ENCODE peak calls at places on chromosomes 6 and 20, in seven cellular contexts. One of them, this sample, is unnamed.

GRCh38 chr6:142071981-142072380 is 60.7 kb upstream of the GJE1 start:
- DNase-seq in mesendoderm: peak; percentile 59
- DNase-seq in trophoblast cell: peak; percentile 5
- DNase-seq in H9: peak; percentile 73
- DNase-seq in neuronal stem cell: no peak
- DNase-seq in IMR-90: no peak
- DNase-seq in H1: no peak
- DNase-seq in this sample: no peak

GRCh38 chr6:34459899-34460593 is 5.8 kb upstream of the PACSIN1 start:
- DNase-seq in mesendoderm: peak; percentile 73
- DNase-seq in trophoblast cell: peak; percentile 30
- DNase-seq in H9: peak; percentile 67
- DNase-seq in neuronal stem cell: no peak
- DNase-seq in IMR-90: peak; percentile 48
- DNase-seq in H1: peak; percentile 59
- DNase-seq in this sample: peak; percentile 40

GRCh38 chr6:151440930-151441329 is 11.0 kb downstream of the RMND1 start:
- DNase-seq in mesendoderm: no peak
- DNase-seq in trophoblast cell: no peak
- DNase-seq in H9: no peak
- DNase-seq in neuronal stem cell: no peak
- DNase-seq in IMR-90: peak; percentile 50
- DNase-seq in H1: no peak
- DNase-seq in this sample: peak; percentile 50

GRCh38 chr6:84685983-84686584 is 78.3 kb downstream of the TBX18 start:
- DNase-seq in mesendoderm: peak; percentile 70
- DNase-seq in trophoblast cell: no peak
- DNase-seq in H9: no peak
- DNase-seq in neuronal stem cell: no peak
- DNase-seq in IMR-90: peak; percentile 16
- DNase-seq in H1: peak; percentile 51
- DNase-seq in this sample: no peak

GRCh38 chr20:32731882-32732266 is 11.4 kb downstream of the COMMD7 start:
- DNase-seq in mesendoderm: no peak
- DNase-seq in trophoblast cell: peak; percentile 44
- DNase-seq in H9: no peak
- DNase-seq in neuronal stem cell: no peak
- DNase-seq in IMR-90: no peak
- DNase-seq in H1: no peak
- DNase-seq in this sample: peak; percentile 66

GRCh38 chr6:137033828-137034227 is 10.9 kb downstream of the IL20RA start:
- DNase-seq in mesendoderm: no peak
- DNase-seq in trophoblast cell: no peak
- DNase-seq in H9: no peak
- DNase-seq in neuronal stem cell: no peak
- DNase-seq in IMR-90: no peak
- DNase-seq in H1: no peak
- DNase-seq in this sample: peak; percentile 86

GRCh38 chr6:11875325-11876109 is 96.9 kb upstream of the ADTRP start:
- DNase-seq in mesendoderm: no peak
- DNase-seq in trophoblast cell: no peak
- DNase-seq in H9: no peak
- DNase-seq in neuronal stem cell: peak; percentile 20
- DNase-seq in IMR-90: no peak
- DNase-seq in H1: no peak
- DNase-seq in this sample: no peak

GRCh38 chr6:79461205-79461604 is 76.0 kb downstream of the LCA5 start:
- DNase-seq in mesendoderm: no peak
- DNase-seq in trophoblast cell: no peak
- DNase-seq in H9: no peak
- DNase-seq in neuronal stem cell: no peak
- DNase-seq in IMR-90: no peak
- DNase-seq in H1: no peak
- DNase-seq in this sample: no peak

GRCh38 chr6:117681321-117681720 is 6.1 kb downstream of the NUS1 start:
- DNase-seq in mesendoderm: no peak
- DNase-seq in trophoblast cell: no peak
- DNase-seq in H9: no peak
- DNase-seq in neuronal stem cell: no peak
- DNase-seq in IMR-90: no peak
- DNase-seq in H1: no peak
- DNase-seq in this sample: no peak

GRCh38 chr6:32133786-32134185 is 3.7 kb upstream of the FKBPL start:
- DNase-seq in mesendoderm: no peak
- DNase-seq in trophoblast cell: no peak
- DNase-seq in H9: no peak
- DNase-seq in neuronal stem cell: no peak
- DNase-seq in IMR-90: peak; percentile 56
- DNase-seq in H1: no peak
- DNase-seq in this sample: no peak

GRCh38 chr6:28401172-28401571 is 1.6 kb upstream of the ZSCAN12 start:
- DNase-seq in mesendoderm: no peak
- DNase-seq in trophoblast cell: no peak
- DNase-seq in H9: no peak
- DNase-seq in neuronal stem cell: no peak
- DNase-seq in IMR-90: peak; percentile 42
- DNase-seq in H1: no peak
- DNase-seq in this sample: no peak

GRCh38 chr20:47278907-47279348 is 77.6 kb downstream of the ZMYND8 start:
- DNase-seq in mesendoderm: no peak
- DNase-seq in trophoblast cell: no peak
- DNase-seq in H9: no peak
- DNase-seq in neuronal stem cell: no peak
- DNase-seq in IMR-90: peak; percentile 26
- DNase-seq in H1: no peak
- DNase-seq in this sample: peak; percentile 77

GRCh38 chr6:82208914-82209313 is 38.6 kb downstream of the IBTK start:
- DNase-seq in mesendoderm: no peak
- DNase-seq in trophoblast cell: no peak
- DNase-seq in H9: no peak
- DNase-seq in neuronal stem cell: no peak
- DNase-seq in IMR-90: no peak
- DNase-seq in H1: no peak
- DNase-seq in this sample: no peak

GRCh38 chr6:36968266-36968977 is 13.9 kb downstream of the PI16 start:
- DNase-seq in mesendoderm: no peak
- DNase-seq in trophoblast cell: no peak
- DNase-seq in H9: no peak
- DNase-seq in neuronal stem cell: no peak
- DNase-seq in IMR-90: no peak
- DNase-seq in H1: no peak
- DNase-seq in this sample: no peak
- H2BK120ac ChIP-seq in mesendoderm: no peak overlapping the region
- H2BK120ac ChIP-seq in trophoblast cell: no peak overlapping the region
- H2BK120ac ChIP-seq in H9: no peak overlapping the region
- H2BK120ac ChIP-seq in neuronal stem cell: no peak overlapping the region
- H2BK120ac ChIP-seq in IMR-90: no peak overlapping the region
- H2BK120ac ChIP-seq in H1: no peak overlapping the region
- H2BK120ac ChIP-seq in this sample: no peak overlapping the region

DNA sequence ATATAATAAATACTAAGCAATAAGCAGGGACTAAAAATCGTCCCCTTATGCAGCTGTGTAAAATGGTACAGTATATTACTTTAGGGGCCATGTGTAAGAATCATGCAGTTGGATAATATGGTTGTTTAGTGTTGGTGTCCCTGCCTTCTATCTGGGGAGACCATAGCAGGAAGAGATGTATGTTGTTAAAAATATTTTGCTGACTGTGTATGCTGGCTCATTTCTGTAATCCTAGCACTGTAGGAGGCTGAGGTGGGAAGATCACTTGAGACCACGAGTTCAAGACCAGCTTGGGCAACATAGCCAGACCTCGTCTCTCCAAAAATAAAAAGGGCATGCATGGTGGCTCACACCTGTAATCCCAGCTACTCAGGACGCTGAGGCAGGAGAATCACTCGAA is 5.6 kb downstream of the PANK2 start:
- DNase-seq in mesendoderm: no peak
- DNase-seq in trophoblast cell: no peak
- DNase-seq in H9: no peak
- DNase-seq in neuronal stem cell: no peak
- DNase-seq in IMR-90: no peak
- DNase-seq in H1: no peak
- DNase-seq in this sample: no peak
- H3K4me1 ChIP-seq in mesendoderm: peaks cover 9% of the 10 kb centered on the region
- H3K4me1 ChIP-seq in trophoblast cell: peaks cover 5% of the 10 kb centered on the region
- H3K4me1 ChIP-seq in H9: peaks cover 4% of the 10 kb centered on the region
- H3K4me1 ChIP-seq in neuronal stem cell: peaks cover 10% of the 10 kb centered on the region
- H3K4me1 ChIP-seq in IMR-90: peaks cover 24% of the 10 kb centered on the region
- H3K4me1 ChIP-seq in H1: no peaks in the 10 kb centered on the region
- H3K4me1 ChIP-seq in this sample: peaks cover 24% of the 10 kb centered on the region

DNA sequence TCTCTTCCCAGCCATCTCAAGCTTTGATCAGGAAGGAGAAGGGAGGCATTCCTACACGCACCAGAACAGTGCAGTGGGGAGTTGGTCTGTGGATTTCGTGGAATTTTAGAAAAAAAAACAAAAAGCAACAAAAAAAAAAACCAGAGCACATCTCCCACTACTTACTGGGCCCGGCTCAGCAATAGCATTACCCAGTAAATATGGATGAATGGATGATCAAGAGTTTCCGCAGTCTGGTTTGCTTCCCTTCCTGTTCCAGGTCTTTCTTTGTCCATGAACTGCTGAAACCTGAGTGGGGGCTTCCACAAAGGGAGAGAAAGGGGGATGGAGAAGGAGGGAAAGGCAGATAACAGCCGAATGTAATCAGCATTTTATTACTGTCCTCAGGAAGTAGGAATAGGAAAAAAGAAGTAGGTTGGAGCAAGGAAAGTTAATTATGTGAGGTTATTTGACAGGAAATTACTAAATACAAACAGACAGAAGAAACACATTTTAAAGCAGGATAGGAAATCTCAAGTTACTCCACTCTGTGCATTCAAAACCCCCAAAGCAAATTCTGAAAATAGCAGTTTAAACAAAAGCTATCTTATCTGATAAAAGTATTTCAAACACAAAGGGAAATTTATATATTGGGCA is 349.0 kb downstream of the PRL start:
- DNase-seq in mesendoderm: peak; percentile 51
- DNase-seq in trophoblast cell: no peak
- DNase-seq in H9: no peak
- DNase-seq in neuronal stem cell: no peak
- DNase-seq in IMR-90: peak; percentile 62
- DNase-seq in H1: no peak
- DNase-seq in this sample: peak; percentile 44
- H2BK120ac ChIP-seq in mesendoderm: no peak overlapping the region
- H2BK120ac ChIP-seq in trophoblast cell: no peak overlapping the region
- H2BK120ac ChIP-seq in H9: no peak overlapping the region
- H2BK120ac ChIP-seq in neuronal stem cell: no peak overlapping the region
- H2BK120ac ChIP-seq in IMR-90: peak overlapping the region; percentile 88
- H2BK120ac ChIP-seq in H1: no peak overlapping the region
- H2BK120ac ChIP-seq in this sample: no peak overlapping the region

GRCh38 chr6:157984686-157985225 is 3.1 kb downstream of the SYNJ2 start:
- DNase-seq in mesendoderm: no peak
- DNase-seq in trophoblast cell: no peak
- DNase-seq in H9: no peak
- DNase-seq in neuronal stem cell: no peak
- DNase-seq in IMR-90: no peak
- DNase-seq in H1: no peak
- DNase-seq in this sample: no peak
- H3K4me1 ChIP-seq in mesendoderm: peaks cover 2% of the 10 kb centered on the region
- H3K4me1 ChIP-seq in trophoblast cell: peaks cover 25% of the 10 kb centered on the region
- H3K4me1 ChIP-seq in H9: peaks cover 10% of the 10 kb centered on the region
- H3K4me1 ChIP-seq in neuronal stem cell: peaks cover 12% of the 10 kb centered on the region
- H3K4me1 ChIP-seq in IMR-90: peaks cover 44% of the 10 kb centered on the region
- H3K4me1 ChIP-seq in H1: peaks cover 8% of the 10 kb centered on the region
- H3K4me1 ChIP-seq in this sample: peaks cover 44% of the 10 kb centered on the region

This sample was measured in mesenchymal stem cell.